ENCODE peak calls at places on chromosomes 2 and 18, in seven cellular contexts. One of them, this sample, is unnamed.

GRCh38 chr18:58069721-58070292 is 25.8 kb downstream of the NEDD4L start:
- DNase-seq in tibial artery: no peak
- DNase-seq in keratinocyte: no peak
- DNase-seq in OCI-LY7: no peak
- DNase-seq in uterus: no peak
- DNase-seq in ovary: no peak
- DNase-seq in mucosa of descending colon: no peak
- DNase-seq in this sample: no peak

GRCh38 chr2:149989447-149990063 is 402.0 kb upstream of the MMADHC start:
- DNase-seq in ovary: no peak
- DNase-seq in OCI-LY7: no peak
- DNase-seq in keratinocyte: peak; percentile 55
- DNase-seq in mucosa of descending colon: no peak
- DNase-seq in tibial artery: no peak
- DNase-seq in uterus: no peak
- DNase-seq in this sample: no peak

GRCh38 chr18:48788378-48788777 is 162.4 kb downstream of the SMAD7 start:
- DNase-seq in keratinocyte: no peak
- DNase-seq in uterus: no peak
- DNase-seq in mucosa of descending colon: no peak
- DNase-seq in tibial artery: peak; percentile 6
- DNase-seq in ovary: no peak
- DNase-seq in OCI-LY7: no peak
- DNase-seq in this sample: no peak

GRCh38 chr18:58057291-58057965 is 13.4 kb downstream of the NEDD4L start:
- DNase-seq in OCI-LY7: no peak
- DNase-seq in ovary: no peak
- DNase-seq in mucosa of descending colon: no peak
- DNase-seq in tibial artery: no peak
- DNase-seq in keratinocyte: no peak
- DNase-seq in uterus: no peak
- DNase-seq in this sample: no peak

GRCh38 chr2:205883965-205884364 is 201.7 kb downstream of the NRP2 start:
- DNase-seq in OCI-LY7: no peak
- DNase-seq in tibial artery: no peak
- DNase-seq in uterus: no peak
- DNase-seq in mucosa of descending colon: no peak
- DNase-seq in ovary: no peak
- DNase-seq in keratinocyte: no peak
- DNase-seq in this sample: no peak

GRCh38 chr18:48376406-48376805 is 32.8 kb downstream of the ZBTB7C start:
- DNase-seq in OCI-LY7: no peak
- DNase-seq in keratinocyte: no peak
- DNase-seq in uterus: no peak
- DNase-seq in ovary: no peak
- DNase-seq in mucosa of descending colon: no peak
- DNase-seq in tibial artery: no peak
- DNase-seq in this sample: no peak

GRCh38 chr2:227415538-227416424 is 28.0 kb upstream of the SCYGR1 start:
- DNase-seq in mucosa of descending colon: no peak
- DNase-seq in tibial artery: peak; percentile 48
- DNase-seq in OCI-LY7: no peak
- DNase-seq in uterus: no peak
- DNase-seq in ovary: peak; percentile 15
- DNase-seq in keratinocyte: no peak
- DNase-seq in this sample: no peak

GRCh38 chr2:128578406-128579385 is 260.0 kb upstream of the HS6ST1 start:
- DNase-seq in OCI-LY7: no peak
- DNase-seq in ovary: no peak
- DNase-seq in tibial artery: no peak
- DNase-seq in uterus: no peak
- DNase-seq in keratinocyte: no peak
- DNase-seq in mucosa of descending colon: no peak
- DNase-seq in this sample: no peak

GRCh38 chr2:126302043-126302442 is 353.9 kb upstream of the GYPC start:
- DNase-seq in uterus: no peak
- DNase-seq in ovary: no peak
- DNase-seq in mucosa of descending colon: no peak
- DNase-seq in keratinocyte: no peak
- DNase-seq in tibial artery: no peak
- DNase-seq in OCI-LY7: no peak
- DNase-seq in this sample: no peak

GRCh38 chr18:2324459-2324858 is 246.8 kb downstream of the METTL4 start:
- DNase-seq in ovary: no peak
- DNase-seq in uterus: no peak
- DNase-seq in tibial artery: no peak
- DNase-seq in mucosa of descending colon: no peak
- DNase-seq in keratinocyte: no peak
- DNase-seq in OCI-LY7: no peak
- DNase-seq in this sample: no peak

GRCh38 chr2:202494300-202494699 is 118.2 kb downstream of the BMPR2 start:
- DNase-seq in mucosa of descending colon: peak; percentile 45
- DNase-seq in tibial artery: no peak
- DNase-seq in uterus: no peak
- DNase-seq in keratinocyte: no peak
- DNase-seq in ovary: no peak
- DNase-seq in OCI-LY7: no peak
- DNase-seq in this sample: no peak

GRCh38 chr2:101766871-101767739 is 69.6 kb downstream of the MAP4K4 start:
- DNase-seq in uterus: no peak
- DNase-seq in mucosa of descending colon: no peak
- DNase-seq in keratinocyte: no peak
- DNase-seq in ovary: no peak
- DNase-seq in OCI-LY7: peak; percentile 22
- DNase-seq in tibial artery: no peak
- DNase-seq in this sample: no peak

GRCh38 chr2:233421091-233421816 is 67.0 kb downstream of the DGKD start:
- DNase-seq in uterus: no peak
- DNase-seq in keratinocyte: no peak
- DNase-seq in mucosa of descending colon: no peak
- DNase-seq in tibial artery: no peak
- DNase-seq in ovary: no peak
- DNase-seq in OCI-LY7: no peak
- DNase-seq in this sample: no peak

GRCh38 chr2:65576861-65577601 is 144.6 kb upstream of the SPRED2 start:
- DNase-seq in tibial artery: no peak
- DNase-seq in OCI-LY7: no peak
- DNase-seq in keratinocyte: peak; percentile 62
- DNase-seq in uterus: no peak
- DNase-seq in ovary: no peak
- DNase-seq in mucosa of descending colon: no peak
- DNase-seq in this sample: no peak

GRCh38 chr2:104250635-104251034 is 603.3 kb upstream of the POU3F3 start:
- DNase-seq in uterus: no peak
- DNase-seq in ovary: no peak
- DNase-seq in tibial artery: no peak
- DNase-seq in keratinocyte: no peak
- DNase-seq in mucosa of descending colon: no peak
- DNase-seq in OCI-LY7: no peak
- DNase-seq in this sample: no peak

GRCh38 chr2:96238266-96238665 is 27.5 kb downstream of the TMEM127 start:
- DNase-seq in tibial artery: no peak
- DNase-seq in OCI-LY7: no peak
- DNase-seq in ovary: no peak
- DNase-seq in uterus: no peak
- DNase-seq in mucosa of descending colon: no peak
- DNase-seq in keratinocyte: no peak
- DNase-seq in this sample: no peak

GRCh38 chr18:62625019-62625418 is 90.3 kb upstream of the PHLPP1 start:
- DNase-seq in mucosa of descending colon: no peak
- DNase-seq in uterus: no peak
- DNase-seq in ovary: no peak
- DNase-seq in OCI-LY7: no peak
- DNase-seq in keratinocyte: no peak
- DNase-seq in tibial artery: no peak
- DNase-seq in this sample: no peak

GRCh38 chr18:62496262-62496661 is 26.6 kb upstream of the ZCCHC2 start:
- DNase-seq in mucosa of descending colon: no peak
- DNase-seq in OCI-LY7: no peak
- DNase-seq in tibial artery: no peak
- DNase-seq in ovary: no peak
- DNase-seq in uterus: no peak
- DNase-seq in keratinocyte: no peak
- DNase-seq in this sample: no peak

GRCh38 chr18:48896875-48897511 is 53.8 kb downstream of the SMAD7 start:
- DNase-seq in ovary: no peak
- DNase-seq in mucosa of descending colon: peak; percentile 58
- DNase-seq in tibial artery: peak; percentile 82
- DNase-seq in keratinocyte: no peak
- DNase-seq in OCI-LY7: peak; percentile 13
- DNase-seq in uterus: no peak
- DNase-seq in this sample: no peak

GRCh38 chr2:17196380-17196779 is 321.9 kb downstream of the RAD51AP2 start:
- DNase-seq in uterus: no peak
- DNase-seq in OCI-LY7: no peak
- DNase-seq in keratinocyte: no peak
- DNase-seq in mucosa of descending colon: no peak
- DNase-seq in tibial artery: no peak
- DNase-seq in ovary: no peak
- DNase-seq in this sample: no peak

GRCh38 chr2:50491541-50492114 is 540.3 kb downstream of the NRXN1 start:
- DNase-seq in tibial artery: no peak
- DNase-seq in keratinocyte: no peak
- DNase-seq in uterus: no peak
- DNase-seq in ovary: no peak
- DNase-seq in OCI-LY7: peak; percentile 42
- DNase-seq in mucosa of descending colon: no peak
- DNase-seq in this sample: no peak

GRCh38 chr2:210309546-210310233 is 5.3 kb downstream of the MYL1 start:
- DNase-seq in mucosa of descending colon: no peak
- DNase-seq in OCI-LY7: no peak
- DNase-seq in ovary: no peak
- DNase-seq in keratinocyte: no peak
- DNase-seq in tibial artery: no peak
- DNase-seq in uterus: no peak
- DNase-seq in this sample: no peak

GRCh38 chr2:121052507-121052906 is 232.5 kb downstream of the TFCP2L1 start:
- DNase-seq in keratinocyte: no peak
- DNase-seq in OCI-LY7: peak; percentile 75
- DNase-seq in tibial artery: no peak
- DNase-seq in uterus: no peak
- DNase-seq in mucosa of descending colon: peak; percentile 29
- DNase-seq in ovary: no peak
- DNase-seq in this sample: no peak

GRCh38 chr2:222410534-222410933 is 13.8 kb upstream of the SGPP2 start:
- DNase-seq in tibial artery: no peak
- DNase-seq in keratinocyte: no peak
- DNase-seq in OCI-LY7: no peak
- DNase-seq in mucosa of descending colon: no peak
- DNase-seq in uterus: no peak
- DNase-seq in ovary: no peak
- DNase-seq in this sample: no peak

DNA sequence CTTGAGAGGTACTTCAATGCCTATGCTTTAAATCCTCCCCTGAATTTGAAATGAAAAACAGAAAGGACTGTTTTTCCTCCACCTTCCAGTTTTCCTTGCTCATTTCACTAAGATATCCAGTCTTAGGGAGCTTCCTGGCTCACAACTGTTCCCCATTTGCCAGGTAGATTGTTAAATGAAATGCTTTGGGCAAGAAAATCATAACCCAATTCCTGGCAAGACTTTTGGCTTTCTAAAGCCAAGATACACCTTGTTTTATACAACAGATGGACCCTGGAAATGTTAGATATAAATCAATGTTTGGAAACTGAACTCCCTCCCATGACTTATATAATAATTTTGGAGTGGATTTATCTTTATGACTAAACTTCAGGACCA is 3.6 kb upstream of the CHMP3 start:
- DNase-seq in tibial artery: no peak
- DNase-seq in mucosa of descending colon: no peak
- DNase-seq in keratinocyte: no peak
- DNase-seq in uterus: no peak
- DNase-seq in OCI-LY7: no peak
- DNase-seq in ovary: no peak
- DNase-seq in this sample: no peak
- H3K9me3 ChIP-seq in tibial artery: no peaks in the 10 kb centered on the region
- H3K9me3 ChIP-seq in mucosa of descending colon: no peaks in the 10 kb centered on the region
- H3K9me3 ChIP-seq in keratinocyte: peaks cover 2% of the 10 kb centered on the region
- H3K9me3 ChIP-seq in uterus: no peaks in the 10 kb centered on the region
- H3K9me3 ChIP-seq in OCI-LY7: no peaks in the 10 kb centered on the region
- H3K9me3 ChIP-seq in ovary: no peaks in the 10 kb centered on the region
- H3K9me3 ChIP-seq in this sample: no peaks in the 10 kb centered on the region

GRCh38 chr2:170715062-170715931 is at the start of gene SP5:
- DNase-seq in tibial artery: peak; percentile 51
- DNase-seq in keratinocyte: no peak
- DNase-seq in OCI-LY7: no peak
- DNase-seq in mucosa of descending colon: peak; percentile 60
- DNase-seq in ovary: peak; percentile 65
- DNase-seq in uterus: peak; percentile 69
- DNase-seq in this sample: peak; percentile 22
- H3K9me3 ChIP-seq in tibial artery: no peaks in the 10 kb centered on the region
- H3K9me3 ChIP-seq in keratinocyte: no peaks in the 10 kb centered on the region
- H3K9me3 ChIP-seq in OCI-LY7: no peaks in the 10 kb centered on the region
- H3K9me3 ChIP-seq in mucosa of descending colon: no peaks in the 10 kb centered on the region
- H3K9me3 ChIP-seq in ovary: no peaks in the 10 kb centered on the region
- H3K9me3 ChIP-seq in uterus: no peaks in the 10 kb centered on the region
- H3K9me3 ChIP-seq in this sample: no peaks in the 10 kb centered on the region

GRCh38 chr18:71503222-71503621 is 1040.9 kb downstream of the CBLN2 start:
- DNase-seq in tibial artery: no peak
- DNase-seq in keratinocyte: no peak
- DNase-seq in mucosa of descending colon: no peak
- DNase-seq in uterus: no peak
- DNase-seq in ovary: no peak
- DNase-seq in OCI-LY7: no peak
- DNase-seq in this sample: no peak
- H3K9me3 ChIP-seq in tibial artery: no peaks in the 10 kb centered on the region
- H3K9me3 ChIP-seq in keratinocyte: no peaks in the 10 kb centered on the region
- H3K9me3 ChIP-seq in mucosa of descending colon: no peaks in the 10 kb centered on the region
- H3K9me3 ChIP-seq in uterus: no peaks in the 10 kb centered on the region
- H3K9me3 ChIP-seq in ovary: no peaks in the 10 kb centered on the region
- H3K9me3 ChIP-seq in OCI-LY7: no peaks in the 10 kb centered on the region
- H3K9me3 ChIP-seq in this sample: no peaks in the 10 kb centered on the region

DNA sequence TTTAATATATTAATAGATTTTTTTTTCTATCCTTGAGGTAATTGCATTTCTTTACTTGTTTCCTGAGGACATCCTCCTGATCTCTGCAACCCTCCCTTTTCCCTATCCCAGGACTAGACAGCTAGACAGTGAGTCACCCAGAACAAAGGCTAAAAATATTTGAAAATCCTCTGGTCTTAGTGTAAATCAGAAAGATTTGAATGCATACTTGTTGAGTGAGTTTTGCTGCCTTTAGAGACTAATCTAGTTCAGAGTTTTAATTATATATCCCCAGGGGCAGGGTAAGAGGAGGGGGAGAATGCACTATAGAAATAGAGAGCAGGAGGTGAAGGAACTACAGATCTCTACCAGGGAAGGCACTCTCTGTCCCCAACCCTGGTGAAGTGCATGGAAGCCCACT is 202.3 kb upstream of the TCF4 start:
- DNase-seq in keratinocyte: peak; percentile 28
- DNase-seq in uterus: no peak
- DNase-seq in OCI-LY7: no peak
- DNase-seq in tibial artery: no peak
- DNase-seq in ovary: no peak
- DNase-seq in mucosa of descending colon: no peak
- DNase-seq in this sample: no peak
- H3K9me3 ChIP-seq in keratinocyte: no peaks in the 10 kb centered on the region
- H3K9me3 ChIP-seq in uterus: no peaks in the 10 kb centered on the region
- H3K9me3 ChIP-seq in OCI-LY7: no peaks in the 10 kb centered on the region
- H3K9me3 ChIP-seq in tibial artery: no peaks in the 10 kb centered on the region
- H3K9me3 ChIP-seq in ovary: no peaks in the 10 kb centered on the region
- H3K9me3 ChIP-seq in mucosa of descending colon: peaks cover 24% of the 10 kb centered on the region
- H3K9me3 ChIP-seq in this sample: no peaks in the 10 kb centered on the region

GRCh38 chr18:35303610-35304009 is 13.6 kb upstream of the ZSCAN30 start:
- DNase-seq in keratinocyte: no peak
- DNase-seq in OCI-LY7: no peak
- DNase-seq in mucosa of descending colon: no peak
- DNase-seq in uterus: no peak
- DNase-seq in ovary: no peak
- DNase-seq in tibial artery: no peak
- DNase-seq in this sample: no peak
- H3K9me3 ChIP-seq in keratinocyte: peaks cover 45% of the 10 kb centered on the region
- H3K9me3 ChIP-seq in OCI-LY7: peaks cover 6% of the 10 kb centered on the region
- H3K9me3 ChIP-seq in mucosa of descending colon: peaks cover 85% of the 10 kb centered on the region
- H3K9me3 ChIP-seq in uterus: no peaks in the 10 kb centered on the region
- H3K9me3 ChIP-seq in ovary: peaks cover 6% of the 10 kb centered on the region
- H3K9me3 ChIP-seq in tibial artery: peaks cover 92% of the 10 kb centered on the region
- H3K9me3 ChIP-seq in this sample: peaks cover 21% of the 10 kb centered on the region